ENCODE peak calls at places on chromosome 17, in ten cellular contexts. L is esophagus squamous epithelium, H is stomach, R is NB4, Q is K562, D is ovary, A is GM12892, Y is body of pancreas, X is heart left ventricle, B is tibial nerve. F is an unnamed sample.

GRCh38 chr17:63706346-63707102 is 6.6 kb upstream of the LIMD2 start:
- DNase-seq in L (no peak), H (no peak), R (no peak), Q (no peak), D (no peak), A (no peak), Y (no peak), X (no peak), B (no peak), F (no peak)

GRCh38 chr17:50372708-50373556 is at the start of the genes EME1 and MRPL27:
- DNase-seq in L (peak), H (peak), R (peak), Q (peak), D (peak), A (peak), Y (peak), X (peak), B (peak), F (peak)

GRCh38 chr17:8828517-8828875 is 29.3 kb upstream of the MFSD6L start:
- DNase-seq in L (no peak), H (no peak), R (no peak), Q (no peak), D (no peak), A (no peak), Y (no peak), X (no peak), B (no peak), F (no peak)

GRCh38 chr17:39981207-39982068 is 831 bp downstream of the PSMD3 start:
- DNase-seq in L (no peak), H (no peak), R (peak), Q (peak), D (no peak), A (no peak), Y (no peak), X (no peak), B (no peak), F (no peak)

GRCh38 chr17:45405250-45406086 is 27.2 kb downstream of the ARHGAP27 start:
- DNase-seq in L (no peak), H (no peak), R (no peak), Q (peak), D (peak), A (no peak), Y (no peak), X (no peak), B (no peak), F (no peak)

GRCh38 chr17:8337802-8338744 is 1.6 kb upstream of the ODF4 start:
- DNase-seq in L (no peak), H (no peak), R (peak), Q (no peak), D (no peak), A (no peak), Y (no peak), X (no peak), B (no peak), F (no peak)

GRCh38 chr17:59616253-59616920 is 3.3 kb upstream of the CLTC start:
- DNase-seq in L (no peak), H (no peak), R (no peak), Q (peak), D (no peak), A (no peak), Y (no peak), X (no peak), B (no peak), F (no peak)

GRCh38 chr17:2237521-2237921 is 66.1 kb downstream of the SMG6 start:
- DNase-seq in L (no peak), H (no peak), R (no peak), Q (no peak), D (peak), A (no peak), Y (no peak), X (no peak), B (no peak), F (peak)

GRCh38 chr17:70366421-70366820 is 197.1 kb downstream of the KCNJ2 start:
- DNase-seq in L (no peak), H (no peak), R (no peak), Q (no peak), D (no peak), A (no peak), Y (no peak), X (no peak), B (no peak), F (no peak)

GRCh38 chr17:61574542-61575351 is 16.3 kb downstream of the NACA2 start:
- DNase-seq in L (no peak), H (no peak), R (peak), Q (peak), D (no peak), A (no peak), Y (no peak), X (no peak), B (no peak), F (no peak)

GRCh38 chr17:63698886-63699637 is 863 bp downstream of the LIMD2 start:
- DNase-seq in L (peak), H (peak), R (peak), Q (no peak), D (peak), A (peak), Y (no peak), X (peak), B (no peak), F (no peak)

GRCh38 chr17:13114601-13115024 is 96.8 kb upstream of the ELAC2 start:
- DNase-seq in L (no peak), H (peak), R (peak), Q (peak), D (peak), A (no peak), Y (peak), X (no peak), B (no peak), F (no peak)

GRCh38 chr17:76353599-76354316 is at the start of gene PRPSAP1:
- DNase-seq in L (peak), H (peak), R (peak), Q (peak), D (peak), A (peak), Y (peak), X (peak), B (peak), F (peak)
- TF ChIP-seq POLR2A in L (peak), H (no peak), R (peak), Q (peak), D (peak), A (peak), Y (peak), X (peak), B (peak), F (peak)

DNA sequence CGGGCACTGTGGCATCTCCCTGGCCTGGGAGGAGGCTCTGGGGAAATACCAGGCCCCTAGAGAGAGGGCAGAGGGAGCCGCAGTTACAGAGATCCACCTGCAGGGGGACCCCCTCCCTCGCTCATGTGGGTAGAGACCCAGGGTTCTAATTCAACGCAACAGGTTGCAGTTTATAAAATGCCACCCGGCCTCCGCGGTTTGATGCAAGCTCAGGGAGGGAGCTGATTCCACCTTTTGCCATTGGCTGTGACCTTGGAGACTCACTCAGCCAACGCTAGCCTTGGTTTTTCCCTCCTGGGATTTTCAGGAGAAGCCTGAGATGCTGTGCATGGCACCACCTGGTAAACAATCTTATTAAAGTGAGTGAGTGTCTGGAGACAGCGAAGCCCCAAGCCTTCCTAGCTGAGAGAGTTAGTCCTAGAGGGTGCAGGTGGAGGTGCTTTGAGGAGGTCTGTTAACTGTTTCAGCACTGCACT is 12.1 kb downstream of the TTLL6 start:
- DNase-seq in L (no peak), H (peak), R (peak), Q (peak), D (peak), A (peak), Y (peak), X (peak), B (no peak), F (no peak)
- TF ChIP-seq POLR2A in L (no peak), H (no peak), R (no peak), Q (no peak), D (no peak), A (no peak), Y (no peak), X (no peak), B (no peak), F (no peak)

GRCh38 chr17:73309727-73310555 is 1.9 kb downstream of the CDC42EP4 start:
- DNase-seq in L (no peak), H (peak), R (peak), Q (peak), D (no peak), A (no peak), Y (peak), X (no peak), B (no peak), F (no peak)

GRCh38 chr17:73311428-73311780 is 397 bp downstream of the CDC42EP4 start:
- DNase-seq in L (no peak), H (no peak), R (no peak), Q (no peak), D (no peak), A (no peak), Y (no peak), X (peak), B (no peak), F (no peak)

GRCh38 chr17:73313526-73314127 is 1.8 kb upstream of the CDC42EP4 start:
- DNase-seq in L (no peak), H (no peak), R (peak), Q (no peak), D (no peak), A (no peak), Y (no peak), X (no peak), B (no peak), F (no peak)

GRCh38 chr17:73315481-73315880 is 3.7 kb upstream of the CDC42EP4 start:
- DNase-seq in L (no peak), H (no peak), R (no peak), Q (no peak), D (no peak), A (no peak), Y (no peak), X (no peak), B (no peak), F (no peak)

GRCh38 chr17:73311781-73312641 is at the start of gene CDC42EP4:
- DNase-seq in L (no peak), H (peak), R (peak), Q (peak), D (peak), A (peak), Y (peak), X (peak), B (peak), F (peak)
- TF ChIP-seq POLR2A in L (peak), H (no peak), R (peak), Q (peak), D (peak), A (peak), Y (peak), X (peak), B (peak), F (peak)

DNA sequence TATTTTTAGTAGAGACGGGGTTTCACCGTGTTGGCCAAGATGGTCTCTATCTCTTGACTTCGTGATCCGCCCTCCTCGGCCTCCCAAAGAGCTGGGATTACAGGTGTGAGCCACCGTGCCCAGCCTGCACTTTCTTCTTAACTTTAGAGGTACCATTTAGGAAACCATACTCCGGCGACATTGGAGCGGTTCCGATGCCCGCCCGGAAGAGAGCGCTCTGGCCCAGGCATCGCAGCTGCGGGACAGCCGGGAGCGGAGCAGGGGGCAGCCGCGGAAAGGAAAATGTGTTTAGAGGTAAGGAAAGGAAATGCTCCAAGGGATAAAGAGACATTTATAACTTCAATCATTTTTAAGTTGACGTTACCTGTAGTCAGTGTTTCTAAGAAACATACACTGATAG is 6.0 kb upstream of the HS3ST3B1 start:
- DNase-seq in L (no peak), H (no peak), R (no peak), Q (peak), D (no peak), A (no peak), Y (no peak), X (no peak), B (no peak), F (no peak)
- TF ChIP-seq POLR2A in L (no peak), H (no peak), R (no peak), Q (no peak), D (no peak), A (no peak), Y (no peak), X (no peak), B (no peak), F (no peak)

DNA sequence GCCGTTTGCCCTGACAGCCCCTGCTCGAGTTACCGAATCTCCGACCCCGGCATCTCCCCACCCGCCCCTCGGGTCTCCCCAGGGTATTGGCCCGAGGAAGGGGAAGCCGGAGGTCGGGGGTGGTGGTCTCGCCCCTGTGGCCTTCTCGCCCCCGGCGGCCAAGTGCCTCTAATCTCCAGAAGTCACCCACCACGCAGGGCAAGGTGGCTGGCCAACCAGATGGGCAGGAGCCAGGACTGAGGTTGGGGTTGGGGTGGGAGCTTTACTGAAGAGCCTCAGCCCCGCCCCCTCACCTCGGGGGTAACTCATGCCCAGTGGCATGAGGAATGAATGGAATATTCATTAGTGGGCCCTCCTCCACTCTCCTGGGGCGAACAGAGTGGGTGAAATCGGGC is 634 bp downstream of the DHRS11 start:
- DNase-seq in L (no peak), H (no peak), R (peak), Q (peak), D (peak), A (no peak), Y (peak), X (no peak), B (no peak), F (no peak)
- TF ChIP-seq POLR2A in L (no peak), H (no peak), R (no peak), Q (no peak), D (no peak), A (no peak), Y (no peak), X (no peak), B (no peak), F (no peak)

F was measured in gastrocnemius medialis.